ENCODE peak calls at places on chromosome 1, in nine cellular contexts. S is astrocyte of the spinal cord, T is brain pericyte, D is NCI-H345, Z is brain microvascular endothelial cell, U is fibroblast of mammary gland, E is substantia nigra, Y is WTC11, B is putamen. X is an unnamed sample.

GRCh38 chr1:15489052-15489736 is 13.3 kb downstream of the CELA2B start:
- DNase-seq in Y (no peak), B (peak; percentile 22), T (no peak), S (no peak), U (no peak), E (peak; percentile 54), Z (no peak), D (peak; percentile 86), X (no peak)

GRCh38 chr1:53460211-53460634 is 1.0 kb downstream of the DMRTB1 start:
- DNase-seq in Y (no peak), U (no peak), E (no peak), Z (no peak), B (no peak), S (no peak), T (no peak), D (no peak), X (no peak)

GRCh38 chr1:143720087-143721023 is 251.4 kb downstream of the FAM72C start:
- DNase-seq in S (no peak), D (no peak), Z (no peak), U (peak; percentile 30), Y (peak; percentile 29), B (peak; percentile 17), E (peak; percentile 71), T (no peak), X (no peak)

GRCh38 chr1:225447649-225448048 is 19.8 kb upstream of the LBR start:
- DNase-seq in U (peak; percentile 43), Z (no peak), E (peak; percentile 48), T (no peak), Y (no peak), B (peak; percentile 58), D (no peak), S (peak; percentile 53), X (no peak)

GRCh38 chr1:229396607-229397189 is 37.2 kb downstream of the ACTA1 start:
- DNase-seq in T (no peak), Y (no peak), S (no peak), B (no peak), D (no peak), U (no peak), Z (no peak), E (no peak), X (no peak)

GRCh38 chr1:165854101-165854845 is 26.9 kb downstream of the UCK2 start:
- DNase-seq in S (peak; percentile 90), Y (no peak), D (no peak), T (no peak), Z (peak; percentile 96), U (peak; percentile 97), B (no peak), E (no peak), X (peak; percentile 34)

GRCh38 chr1:55670331-55671082 is 455.3 kb upstream of the USP24 start:
- DNase-seq in Y (no peak), U (peak; percentile 20), E (no peak), B (peak; percentile 7), Z (no peak), S (no peak), D (no peak), T (no peak), X (no peak)

GRCh38 chr1:174839211-174839610 is 160.5 kb upstream of the CACYBP start:
- DNase-seq in B (no peak), D (peak; percentile 32), U (no peak), S (peak; percentile 29), Z (no peak), Y (no peak), T (peak; percentile 13), E (no peak), X (no peak)

GRCh38 chr1:17877896-17878295 is 122.8 kb downstream of the ACTL8 start:
- DNase-seq in E (no peak), U (peak; percentile 43), D (no peak), Z (no peak), S (no peak), Y (no peak), B (no peak), T (no peak), X (no peak)

GRCh38 chr1:93313026-93313425 is 32.7 kb upstream of the DR1 start:
- DNase-seq in B (no peak), Y (no peak), D (no peak), S (no peak), Z (no peak), U (peak; percentile 7), E (no peak), T (no peak), X (no peak)

GRCh38 chr1:3795453-3796214 is 664 bp downstream of the LRRC47 start:
- DNase-seq in Z (no peak), D (no peak), T (no peak), B (no peak), U (no peak), E (no peak), Y (no peak), S (no peak), X (no peak)

GRCh38 chr1:212712451-212713303 is 13.0 kb upstream of the BATF3 start:
- DNase-seq in U (peak; percentile 64), Z (peak; percentile 40), D (no peak), S (peak; percentile 76), Y (no peak), T (no peak), E (no peak), B (no peak), X (peak; percentile 51)

GRCh38 chr1:248913933-248914332 is 7.9 kb downstream of the PGBD2 start:
- DNase-seq in T (no peak), E (no peak), Z (no peak), S (no peak), U (no peak), B (no peak), Y (no peak), D (no peak), X (no peak)

GRCh38 chr1:53587252-53587992 is 128.2 kb downstream of the DMRTB1 start:
- DNase-seq in B (no peak), D (no peak), S (no peak), T (no peak), Y (no peak), E (no peak), Z (no peak), U (no peak), X (no peak)

GRCh38 chr1:67532452-67533216 is 102.4 kb upstream of the SERBP1 start:
- DNase-seq in S (peak; percentile 88), D (peak; percentile 59), Z (peak; percentile 77), E (no peak), B (peak; percentile 58), U (peak; percentile 87), Y (peak; percentile 20), T (peak; percentile 59), X (peak; percentile 86)

GRCh38 chr1:246329900-246330299 is 177.2 kb downstream of the SMYD3 start:
- DNase-seq in S (no peak), E (no peak), D (no peak), B (no peak), T (no peak), Y (no peak), U (no peak), Z (no peak), X (no peak)

GRCh38 chr1:53982762-53983101 is 35.3 kb downstream of the LDLRAD1 start:
- DNase-seq in U (no peak), Y (no peak), S (no peak), D (no peak), E (no peak), Z (no peak), B (no peak), T (no peak), X (no peak)

GRCh38 chr1:41780916-41781315 is 137.8 kb downstream of the HIVEP3 start:
- DNase-seq in E (no peak), T (no peak), Z (no peak), D (no peak), B (no peak), Y (no peak), U (no peak), S (no peak), X (no peak)

GRCh38 chr1:59520759-59521442 is 224.0 kb downstream of the FGGY start:
- DNase-seq in B (no peak), D (no peak), U (peak; percentile 87), S (peak; percentile 86), Z (peak; percentile 84), Y (no peak), T (peak; percentile 79), E (peak; percentile 60), X (peak; percentile 52)

X was measured in endothelial cell of umbilical vein.